ENCODE peak calls at places on chromosomes 3 and 15, in ten cellular contexts. L is astrocyte; E is bronchial epithelial cell; S is fibroblast of villous mesenchyme; R is progenitor cell of endocrine pancreas; W is HFF-Myc; I is pancreas; C is activated CD8-positive, alpha-beta T cell treated with anti-CD3 and anti-CD28 coated beads for 36 hours; O is fibroblast of mammary gland; B is WERI-Rb-1. J is an unnamed sample.
A peak's percentile ranks its signal among the peaks of the same experiment; 100 is the strongest.

GRCh38 chr15:32132850-32133249 is 102.5 kb downstream of the CHRNA7 start:
- DNase-seq in S (no peak), O (no peak), E (no peak), B (no peak), C (no peak), I (no peak), R (no peak), L (no peak), W (no peak), J (no peak)

GRCh38 chr15:90994059-90994416 is 297 bp downstream of the PRC1 start:
- DNase-seq in O (no peak), L (no peak), W (no peak), R (peak; percentile 18), S (no peak), I (no peak), E (no peak), B (no peak), C (no peak), J (peak; percentile 31)

GRCh38 chr15:78875107-78875914 is 2.6 kb downstream of the MORF4L1 start:
- DNase-seq in I (no peak), W (no peak), B (no peak), L (no peak), O (no peak), C (peak; percentile 18), E (no peak), R (no peak), S (no peak), J (no peak)

GRCh38 chr15:39215006-39215405 is 365.9 kb upstream of the THBS1 start:
- DNase-seq in C (no peak), S (no peak), B (no peak), R (no peak), E (no peak), W (no peak), L (no peak), O (peak; percentile 49), I (no peak), J (no peak)

GRCh38 chr3:27900316-27900715 is 178.2 kb upstream of the EOMES start:
- DNase-seq in E (no peak), R (no peak), I (no peak), S (no peak), L (no peak), B (no peak), O (no peak), W (no peak), C (peak; percentile 73), J (no peak)

GRCh38 chr3:17040322-17040721 is 155.6 kb downstream of the PLCL2 start:
- DNase-seq in R (no peak), O (no peak), W (no peak), L (no peak), B (no peak), I (no peak), S (no peak), C (no peak), E (no peak), J (no peak)

GRCh38 chr3:142888484-142889262 is at the start of gene PCOLCE2:
- DNase-seq in L (peak; percentile 25), W (no peak), R (peak; percentile 30), O (peak; percentile 29), E (no peak), B (peak; percentile 69), S (peak; percentile 11), I (no peak), C (peak; percentile 32), J (peak; percentile 43)

GRCh38 chr3:89314454-89314853 is 207.0 kb downstream of the EPHA3 start:
- DNase-seq in W (peak; percentile 9), L (peak; percentile 42), B (peak; percentile 39), O (peak; percentile 35), I (no peak), S (no peak), E (peak; percentile 74), R (no peak), C (no peak), J (no peak)

GRCh38 chr3:13346481-13347389 is 73.4 kb downstream of the NUP210 start:
- DNase-seq in L (no peak), E (peak; percentile 14), O (no peak), W (no peak), I (no peak), S (no peak), B (peak; percentile 13), R (no peak), C (peak; percentile 93), J (peak; percentile 28)
- TF ChIP-seq CTCF in L (no peak), E (peak; percentile 30), O (no peak), W (no peak), I (no peak), S (no peak), B (peak; percentile 17), R (no peak), C (peak; percentile 50), J (peak; percentile 19)

GRCh38 chr15:52805351-52806283 is 15.5 kb upstream of the ONECUT1 start:
- DNase-seq in C (no peak), E (no peak), S (no peak), O (no peak), L (no peak), W (no peak), B (no peak), R (peak; percentile 43), I (peak; percentile 65), J (peak; percentile 23)
- TF ChIP-seq CTCF in C (peak; percentile 36), E (no peak), S (no peak), O (peak; percentile 9), L (no peak), W (no peak), B (no peak), R (peak; percentile 47), I (no peak), J (no peak)

GRCh38 chr3:47604145-47604544 is 25.5 kb upstream of the CSPG5 start:
- DNase-seq in C (no peak), I (no peak), W (no peak), S (no peak), B (no peak), L (no peak), R (no peak), O (no peak), E (no peak), J (no peak)

GRCh38 chr3:47605646-47606045 is 27.0 kb upstream of the CSPG5 start:
- DNase-seq in E (no peak), C (no peak), B (no peak), S (no peak), W (no peak), R (no peak), I (no peak), L (peak; percentile 69), O (peak; percentile 32), J (no peak)

GRCh38 chr3:47603332-47603731 is 24.7 kb upstream of the CSPG5 start:
- DNase-seq in E (no peak), O (no peak), R (no peak), L (no peak), I (no peak), W (no peak), C (no peak), S (no peak), B (no peak), J (no peak)

GRCh38 chr3:47607335-47607734 is 28.7 kb upstream of the CSPG5 start:
- DNase-seq in B (no peak), L (no peak), O (no peak), R (no peak), W (no peak), I (no peak), S (peak; percentile 18), E (no peak), C (no peak), J (no peak)

GRCh38 chr3:47606171-47606570 is 27.5 kb upstream of the CSPG5 start:
- DNase-seq in C (no peak), B (no peak), I (no peak), O (no peak), E (no peak), W (no peak), L (no peak), S (no peak), R (no peak), J (no peak)
- TF ChIP-seq CTCF in C (no peak), B (no peak), I (no peak), O (no peak), E (no peak), W (no peak), L (no peak), S (no peak), R (no peak), J (no peak)

GRCh38 chr3:192077795-192078497 is 617.0 kb downstream of the PYDC2 start:
- DNase-seq in L (no peak), C (no peak), O (no peak), W (no peak), I (no peak), B (no peak), S (no peak), R (no peak), E (no peak), J (no peak)
- TF ChIP-seq CTCF in L (no peak), C (no peak), O (no peak), W (no peak), I (no peak), B (no peak), S (no peak), R (no peak), E (no peak), J (no peak)

GRCh38 chr3:4493008-4493930 is at the start of gene ITPR1:
- DNase-seq in R (peak; percentile 98), C (peak; percentile 99), B (peak; percentile 99), S (peak; percentile 99), L (peak; percentile 96), E (peak; percentile 94), W (peak; percentile 98), O (peak; percentile 98), I (peak; percentile 97), J (peak; percentile 98)
- TF ChIP-seq CTCF in R (no peak), C (no peak), B (no peak), S (no peak), L (no peak), E (no peak), W (no peak), O (no peak), I (no peak), J (no peak)

J was measured in endothelial cell.